ENCODE peak calls at places on chromosomes 16 and 17, in six cellular contexts. M, F, C, G, Y and W are unnamed samples.

GRCh38 chr16:88560722-88561484 is 9.3 kb upstream of the ZC3H18 start:
- DNase-seq in M (no peak), F (no peak), C (no peak), G (no peak), Y (no peak), W (no peak)

GRCh38 chr17:82650723-82651122 is 2.5 kb upstream of the WDR45B start:
- DNase-seq in M (no peak), F (no peak), C (no peak), G (no peak), Y (no peak), W (no peak)

GRCh38 chr16:75296606-75297005 is 45.2 kb upstream of the BCAR1 start:
- DNase-seq in M (no peak), F (no peak), C (no peak), G (peak), Y (no peak), W (no peak)

GRCh38 chr17:77966476-77966875 is 8.0 kb downstream of the TNRC6C start:
- DNase-seq in M (no peak), F (no peak), C (no peak), G (no peak), Y (no peak), W (no peak)

GRCh38 chr16:89873109-89873821 is at the start of gene TCF25:
- DNase-seq in M (peak), F (peak), C (peak), G (peak), Y (peak), W (peak)

GRCh38 chr17:9022553-9023388 is 1.5 kb downstream of the NTN1 start:
- DNase-seq in M (peak), F (no peak), C (no peak), G (no peak), Y (peak), W (peak)

GRCh38 chr17:43553501-43554018 is 7.4 kb upstream of the ETV4 start:
- DNase-seq in M (no peak), F (no peak), C (no peak), G (no peak), Y (no peak), W (no peak)

GRCh38 chr16:80680046-80680445 is 124.4 kb downstream of the CDYL2 start:
- DNase-seq in M (peak), F (no peak), C (no peak), G (no peak), Y (no peak), W (no peak)

GRCh38 chr16:66369055-66369592 is 2.6 kb downstream of the CDH5 start:
- DNase-seq in M (no peak), F (no peak), C (no peak), G (no peak), Y (peak), W (no peak)

GRCh38 chr16:68408967-68409366 is 39.3 kb downstream of the SMPD3 start:
- DNase-seq in M (no peak), F (no peak), C (no peak), G (no peak), Y (no peak), W (no peak)